ENCODE peak calls at places on chromosomes 16 and 17, in six cellular contexts. X is neuronal stem cell, N is IMR-90, W is mesenchymal stem cell, Z is H1, M is H9. J is an unnamed sample.

GRCh38 chr17:30506423-30506822 is 29.2 kb downstream of the GOSR1 start:
- DNase-seq in X (no peak), N (no peak), W (no peak), Z (no peak), M (no peak), J (no peak)

GRCh38 chr17:50044483-50044882 is 11.4 kb upstream of the ITGA3 start:
- DNase-seq in X (no peak), N (no peak), W (no peak), Z (no peak), M (no peak), J (no peak)

GRCh38 chr16:67456383-67457140 is 24.4 kb downstream of the ATP6V0D1 start:
- DNase-seq in X (no peak), N (peak), W (no peak), Z (no peak), M (no peak), J (peak)

GRCh38 chr16:67158637-67159600 is 790 bp downstream of the TRADD start:
- DNase-seq in X (no peak), N (no peak), W (peak), Z (no peak), M (peak), J (peak)

GRCh38 chr17:18262111-18262510 is 1.6 kb downstream of the MIEF2 start:
- DNase-seq in X (no peak), N (no peak), W (no peak), Z (no peak), M (no peak), J (no peak)

GRCh38 chr17:75442168-75443103 is 14.0 kb upstream of the TMEM94 start:
- DNase-seq in X (no peak), N (no peak), W (no peak), Z (no peak), M (no peak), J (no peak)

GRCh38 chr17:37743612-37743874 is 1.3 kb downstream of the HNF1B start:
- DNase-seq in X (no peak), N (no peak), W (no peak), Z (no peak), M (peak), J (no peak)

GRCh38 chr17:47265983-47266541 is 12.4 kb downstream of the ITGB3 start:
- DNase-seq in X (no peak), N (peak), W (peak), Z (no peak), M (no peak), J (no peak)

GRCh38 chr17:33511670-33512069 is 218.6 kb upstream of the ASIC2 start:
- DNase-seq in X (no peak), N (no peak), W (no peak), Z (no peak), M (no peak), J (no peak)

GRCh38 chr17:393806-394717 is 41.5 kb upstream of the RPH3AL start:
- DNase-seq in X (no peak), N (no peak), W (no peak), Z (no peak), M (no peak), J (no peak)

GRCh38 chr17:49013311-49014205 is 16.4 kb downstream of the IGF2BP1 start:
- DNase-seq in X (peak), N (no peak), W (peak), Z (peak), M (peak), J (peak)

GRCh38 chr17:63558441-63558840 is 8.2 kb downstream of the DCAF7 start:
- DNase-seq in X (no peak), N (no peak), W (no peak), Z (no peak), M (no peak), J (no peak)

GRCh38 chr17:77393867-77394539 is 253.2 kb downstream of the SEC14L1 start:
- DNase-seq in X (no peak), N (no peak), W (no peak), Z (no peak), M (no peak), J (no peak)

GRCh38 chr17:77393274-77393600 is 252.5 kb downstream of the SEC14L1 start:
- DNase-seq in X (no peak), N (no peak), W (no peak), Z (no peak), M (no peak), J (no peak)

GRCh38 chr17:77396610-77397009 is 255.8 kb downstream of the SEC14L1 start:
- DNase-seq in X (no peak), N (no peak), W (no peak), Z (no peak), M (no peak), J (no peak)

GRCh38 chr17:77395609-77396008 is 254.8 kb downstream of the SEC14L1 start:
- DNase-seq in X (no peak), N (no peak), W (no peak), Z (no peak), M (no peak), J (no peak)

DNA sequence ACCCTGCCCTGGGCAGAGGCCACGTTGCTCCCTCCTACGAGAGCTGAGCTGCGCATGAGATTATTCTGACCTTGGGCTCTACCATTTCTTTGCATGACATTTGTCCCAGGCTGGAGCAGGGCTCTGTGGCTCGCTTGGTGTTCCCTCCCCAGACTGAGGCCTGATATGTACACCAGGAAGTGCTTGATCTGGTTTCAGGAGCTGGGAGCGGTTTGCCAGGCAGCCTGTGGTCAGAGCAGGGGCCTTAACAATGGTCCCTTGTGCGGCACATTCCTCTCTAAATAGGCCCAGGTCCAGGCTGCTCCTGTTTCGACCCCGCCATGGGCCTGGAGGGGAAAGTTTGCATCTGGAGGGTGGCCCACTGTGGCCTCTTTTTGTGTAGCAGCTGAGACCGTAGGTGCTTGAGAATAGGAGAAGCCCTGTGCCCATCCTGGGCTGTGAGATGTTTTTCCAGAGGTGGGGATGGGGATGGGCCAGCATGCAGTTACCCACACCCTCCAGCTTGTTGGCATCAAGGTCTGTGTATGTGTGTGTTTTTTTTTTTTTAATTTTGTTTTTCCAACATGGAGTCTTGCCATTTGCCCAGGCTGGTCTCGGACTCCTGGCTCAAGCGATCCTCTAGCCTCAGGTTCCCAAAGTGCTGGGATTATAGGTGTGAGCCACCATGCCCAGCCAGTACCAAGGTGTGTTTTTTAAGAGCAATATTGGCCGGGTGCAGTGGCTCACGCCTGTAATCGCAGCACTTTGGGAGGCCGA is 253.9 kb downstream of the SEC14L1 start:
- DNase-seq in X (no peak), N (no peak), W (no peak), Z (no peak), M (no peak), J (no peak)
- H3K4me2 ChIP-seq in X (no peak), N (no peak), W (no peak), Z (no peak), M (no peak), J (no peak)

DNA sequence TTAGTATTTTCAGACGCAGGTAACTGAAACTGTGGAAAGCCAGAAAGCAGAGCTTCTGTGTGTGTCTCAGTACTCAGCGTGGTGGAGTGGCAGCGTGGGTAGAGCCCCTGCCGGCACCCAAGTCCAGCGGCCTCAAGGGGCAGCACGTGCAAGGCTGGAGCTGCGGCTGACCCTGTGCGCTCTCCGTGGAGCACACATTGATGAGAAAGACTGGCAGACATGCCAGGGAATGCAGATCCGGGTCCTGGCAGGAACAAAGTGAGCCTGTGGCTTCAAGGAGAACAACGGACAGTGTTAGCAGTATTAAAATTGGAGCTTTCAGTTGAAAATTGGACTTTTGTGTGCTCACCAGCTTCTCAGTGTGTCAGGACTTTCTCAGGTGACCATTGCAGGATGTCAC is 23.3 kb downstream of the ZC3H18 start:
- DNase-seq in X (no peak), N (no peak), W (no peak), Z (no peak), M (no peak), J (no peak)
- H2BK120ac ChIP-seq in X (no peak), N (no peak), W (no peak), Z (no peak), M (no peak), J (no peak)

DNA sequence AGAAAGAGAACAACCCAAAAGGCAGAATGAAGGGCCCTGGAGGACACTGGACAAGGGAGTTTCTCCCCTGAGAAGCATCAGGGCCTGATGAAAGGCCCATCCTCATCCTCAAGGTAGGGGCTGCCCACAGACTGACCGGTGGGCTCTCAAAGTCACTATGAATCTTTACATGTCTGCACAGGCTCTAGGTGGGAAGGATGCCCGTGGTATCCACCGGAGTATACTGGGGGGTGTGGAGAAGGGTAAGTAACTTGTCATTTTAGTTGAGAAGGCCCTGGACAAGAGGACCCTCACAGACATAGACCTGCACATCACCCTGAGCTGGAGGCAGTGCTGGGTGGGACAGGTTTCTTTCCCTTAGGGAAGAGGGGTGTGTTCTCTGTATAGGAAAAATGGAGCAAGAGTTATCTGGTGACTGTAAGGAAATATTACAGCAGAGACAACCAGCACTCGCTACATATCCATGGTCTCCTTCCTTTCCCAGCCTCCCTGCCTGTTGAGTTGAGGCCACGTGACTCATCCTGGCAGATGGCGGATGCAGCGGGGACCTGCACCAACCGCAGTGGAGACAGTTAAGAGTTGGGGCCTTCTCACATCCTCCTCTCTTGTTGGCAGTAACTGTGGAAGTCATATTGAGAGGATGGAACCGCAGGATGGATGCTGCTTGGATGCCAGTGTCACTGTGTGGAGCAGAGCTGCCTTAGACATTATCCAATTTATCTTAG is 45.6 kb upstream of the KCNJ12 start:
- DNase-seq in X (no peak), N (no peak), W (no peak), Z (no peak), M (no peak), J (no peak)
- H3K18ac ChIP-seq in X (no peak), N (no peak), W (no peak), Z (no peak), M (no peak), J (no peak)

DNA sequence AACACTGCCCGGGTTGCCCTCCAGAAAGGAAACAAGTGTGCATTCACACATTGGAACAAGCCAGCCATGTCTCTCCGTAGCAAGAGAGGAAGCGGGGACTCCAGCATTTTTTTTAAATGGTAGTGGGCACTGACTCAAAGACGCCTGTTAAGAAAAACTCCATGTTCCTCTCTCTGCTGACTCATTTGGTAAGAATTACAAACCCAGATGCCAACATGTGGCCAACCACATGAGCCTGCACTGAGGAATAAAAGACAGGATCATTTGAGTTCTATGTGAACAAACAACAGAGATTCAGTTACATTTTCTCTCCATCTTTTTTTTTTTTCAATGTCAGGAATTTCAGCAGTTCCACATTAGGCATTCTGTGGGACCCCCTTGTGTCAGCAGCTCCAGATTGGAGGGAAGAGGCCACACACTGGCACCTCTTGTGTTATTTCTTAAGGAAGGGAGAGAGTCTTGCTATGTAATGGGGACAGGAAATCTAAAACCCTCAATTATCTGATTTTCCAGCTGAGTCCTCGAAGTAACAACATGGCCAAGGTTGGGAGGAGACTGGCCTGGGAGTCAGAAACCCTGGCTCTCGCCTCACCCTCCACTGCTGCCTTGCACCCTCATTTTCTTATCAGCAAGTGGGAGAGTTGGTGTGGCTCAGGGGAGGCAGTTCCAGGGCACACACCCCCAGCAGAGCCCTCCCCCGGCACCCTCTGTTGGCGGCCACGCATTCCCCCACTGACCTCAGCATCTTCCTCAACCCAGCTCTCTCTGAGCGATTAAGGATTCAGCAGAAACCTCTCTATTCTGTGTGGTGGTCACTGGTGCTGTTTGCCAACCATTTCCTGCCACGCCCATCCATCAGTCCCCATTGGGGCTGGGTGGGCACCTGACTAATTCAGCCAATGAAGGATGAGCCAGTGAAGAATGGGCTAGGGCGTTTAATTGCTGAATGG is 173.0 kb downstream of the FOXL1 start:
- DNase-seq in X (no peak), N (peak), W (peak), Z (no peak), M (no peak), J (no peak)
- H3K4me2 ChIP-seq in X (no peak), N (peak), W (peak), Z (no peak), M (no peak), J (no peak)

J was measured in mesendoderm.